ENCODE peak calls at places on chromosomes 5 and 9, in nine cellular contexts. One of them, this sample, is unnamed.

GRCh38 chr5:138466058-138466899 is 1.0 kb downstream of the EGR1 start:
- DNase-seq in transverse colon: peak
- DNase-seq in HepG2: peak
- DNase-seq in tibial nerve: peak
- DNase-seq in stomach: peak
- DNase-seq in H54: no peak
- DNase-seq in endothelial cell of umbilical vein: peak
- DNase-seq in sigmoid colon: no peak
- DNase-seq in IMR-90: peak
- DNase-seq in this sample: no peak

GRCh38 chr5:124420952-124421351 is 325.5 kb downstream of the ZNF608 start:
- DNase-seq in transverse colon: no peak
- DNase-seq in HepG2: no peak
- DNase-seq in tibial nerve: no peak
- DNase-seq in stomach: no peak
- DNase-seq in H54: no peak
- DNase-seq in endothelial cell of umbilical vein: no peak
- DNase-seq in sigmoid colon: no peak
- DNase-seq in IMR-90: no peak
- DNase-seq in this sample: no peak

GRCh38 chr5:111756701-111757581 is at the start of gene NREP:
- DNase-seq in transverse colon: peak
- DNase-seq in HepG2: peak
- DNase-seq in tibial nerve: peak
- DNase-seq in stomach: peak
- DNase-seq in H54: peak
- DNase-seq in endothelial cell of umbilical vein: peak
- DNase-seq in sigmoid colon: peak
- DNase-seq in IMR-90: peak
- DNase-seq in this sample: peak

GRCh38 chr5:66814146-66814991 is 218.2 kb downstream of the MAST4 start:
- DNase-seq in transverse colon: peak
- DNase-seq in HepG2: peak
- DNase-seq in tibial nerve: peak
- DNase-seq in stomach: no peak
- DNase-seq in H54: peak
- DNase-seq in endothelial cell of umbilical vein: peak
- DNase-seq in sigmoid colon: no peak
- DNase-seq in IMR-90: peak
- DNase-seq in this sample: no peak

GRCh38 chr5:33891731-33892418 is at the start of gene ADAMTS12:
- DNase-seq in transverse colon: peak
- DNase-seq in HepG2: no peak
- DNase-seq in tibial nerve: no peak
- DNase-seq in stomach: no peak
- DNase-seq in H54: peak
- DNase-seq in endothelial cell of umbilical vein: no peak
- DNase-seq in sigmoid colon: peak
- DNase-seq in IMR-90: peak
- DNase-seq in this sample: peak

GRCh38 chr9:76521244-76521673 is 62.3 kb downstream of the GCNT1 start:
- DNase-seq in transverse colon: no peak
- DNase-seq in HepG2: no peak
- DNase-seq in tibial nerve: no peak
- DNase-seq in stomach: no peak
- DNase-seq in H54: no peak
- DNase-seq in endothelial cell of umbilical vein: no peak
- DNase-seq in sigmoid colon: no peak
- DNase-seq in IMR-90: no peak
- DNase-seq in this sample: no peak

GRCh38 chr5:155046591-155046990 is 33.0 kb downstream of the KIF4B start:
- DNase-seq in transverse colon: no peak
- DNase-seq in HepG2: no peak
- DNase-seq in tibial nerve: no peak
- DNase-seq in stomach: no peak
- DNase-seq in H54: no peak
- DNase-seq in endothelial cell of umbilical vein: no peak
- DNase-seq in sigmoid colon: no peak
- DNase-seq in IMR-90: no peak
- DNase-seq in this sample: no peak

GRCh38 chr5:151924564-151925395 is at the start of gene GLRA1:
- DNase-seq in transverse colon: peak
- DNase-seq in HepG2: peak
- DNase-seq in tibial nerve: peak
- DNase-seq in stomach: peak
- DNase-seq in H54: peak
- DNase-seq in endothelial cell of umbilical vein: peak
- DNase-seq in sigmoid colon: no peak
- DNase-seq in IMR-90: peak
- DNase-seq in this sample: no peak

DNA sequence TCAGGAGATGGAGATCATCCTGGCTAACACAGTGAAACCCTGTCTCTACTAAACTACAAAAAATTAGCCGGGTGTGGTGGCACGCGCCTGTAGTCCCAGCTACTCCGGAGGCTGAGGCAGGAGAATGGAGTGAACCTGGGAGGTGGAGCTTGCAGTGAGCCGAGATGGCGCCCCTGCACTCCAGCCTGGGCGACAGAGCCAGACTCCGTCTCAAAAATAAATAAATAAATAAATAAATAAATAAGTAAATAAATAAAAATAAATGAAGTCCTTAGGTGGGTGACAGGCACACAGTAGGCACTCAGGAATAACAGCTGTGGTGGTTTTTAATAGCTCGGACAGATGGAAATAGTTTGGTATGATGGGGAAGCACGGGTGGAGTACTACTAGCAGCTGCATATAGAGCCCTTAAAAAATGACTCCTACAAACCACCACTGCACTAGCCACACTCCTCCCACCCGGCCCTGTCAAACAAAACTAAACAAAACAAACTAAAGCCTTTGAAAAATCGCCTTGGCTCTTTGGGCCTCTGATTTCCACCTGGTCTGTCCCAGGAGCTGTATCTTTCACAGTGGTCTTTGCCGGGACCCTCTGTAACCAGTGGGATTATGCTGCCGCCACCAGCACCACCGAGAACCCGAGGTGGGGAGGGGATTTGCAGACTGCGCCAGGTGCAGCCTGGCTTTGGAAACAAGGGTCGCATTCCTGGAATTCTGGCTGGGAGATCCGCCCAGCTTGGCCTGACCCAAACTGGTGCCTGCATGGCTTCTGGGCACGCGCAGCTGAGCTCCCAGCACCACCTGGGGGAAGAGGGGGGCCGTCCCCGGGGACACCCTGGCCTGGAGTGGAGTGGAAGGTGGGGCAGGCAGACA is 5.1 kb upstream of the WDR5 start:
- DNase-seq in transverse colon: peak
- DNase-seq in HepG2: peak
- DNase-seq in tibial nerve: peak
- DNase-seq in stomach: peak
- DNase-seq in H54: peak
- DNase-seq in endothelial cell of umbilical vein: no peak
- DNase-seq in sigmoid colon: no peak
- DNase-seq in IMR-90: peak
- DNase-seq in this sample: no peak
- TF ChIP-seq POLR2A in transverse colon: no peak
- TF ChIP-seq POLR2A in HepG2: no peak
- TF ChIP-seq POLR2A in tibial nerve: no peak
- TF ChIP-seq POLR2A in stomach: no peak
- TF ChIP-seq POLR2A in H54: no peak
- TF ChIP-seq POLR2A in endothelial cell of umbilical vein: no peak
- TF ChIP-seq POLR2A in sigmoid colon: no peak
- TF ChIP-seq POLR2A in IMR-90: no peak
- TF ChIP-seq POLR2A in this sample: no peak

GRCh38 chr9:14383815-14384214 is 69.9 kb upstream of the NFIB start:
- DNase-seq in transverse colon: no peak
- DNase-seq in HepG2: no peak
- DNase-seq in tibial nerve: no peak
- DNase-seq in stomach: no peak
- DNase-seq in H54: no peak
- DNase-seq in endothelial cell of umbilical vein: no peak
- DNase-seq in sigmoid colon: no peak
- DNase-seq in IMR-90: no peak
- DNase-seq in this sample: no peak

GRCh38 chr9:14389146-14389545 is 75.2 kb upstream of the NFIB start:
- DNase-seq in transverse colon: no peak
- DNase-seq in HepG2: no peak
- DNase-seq in tibial nerve: no peak
- DNase-seq in stomach: no peak
- DNase-seq in H54: no peak
- DNase-seq in endothelial cell of umbilical vein: no peak
- DNase-seq in sigmoid colon: no peak
- DNase-seq in IMR-90: no peak
- DNase-seq in this sample: no peak

GRCh38 chr9:14379280-14379679 is 65.3 kb upstream of the NFIB start:
- DNase-seq in transverse colon: no peak
- DNase-seq in HepG2: no peak
- DNase-seq in tibial nerve: no peak
- DNase-seq in stomach: no peak
- DNase-seq in H54: no peak
- DNase-seq in endothelial cell of umbilical vein: no peak
- DNase-seq in sigmoid colon: no peak
- DNase-seq in IMR-90: no peak
- DNase-seq in this sample: no peak

GRCh38 chr9:14380061-14380836 is 66.3 kb upstream of the NFIB start:
- DNase-seq in transverse colon: no peak
- DNase-seq in HepG2: no peak
- DNase-seq in tibial nerve: no peak
- DNase-seq in stomach: no peak
- DNase-seq in H54: no peak
- DNase-seq in endothelial cell of umbilical vein: peak
- DNase-seq in sigmoid colon: no peak
- DNase-seq in IMR-90: no peak
- DNase-seq in this sample: no peak

GRCh38 chr9:14383296-14383695 is 69.4 kb upstream of the NFIB start:
- DNase-seq in transverse colon: no peak
- DNase-seq in HepG2: no peak
- DNase-seq in tibial nerve: peak
- DNase-seq in stomach: no peak
- DNase-seq in H54: no peak
- DNase-seq in endothelial cell of umbilical vein: peak
- DNase-seq in sigmoid colon: no peak
- DNase-seq in IMR-90: no peak
- DNase-seq in this sample: no peak
- TF ChIP-seq POLR2A in transverse colon: no peak
- TF ChIP-seq POLR2A in HepG2: no peak
- TF ChIP-seq POLR2A in tibial nerve: no peak
- TF ChIP-seq POLR2A in stomach: no peak
- TF ChIP-seq POLR2A in H54: no peak
- TF ChIP-seq POLR2A in endothelial cell of umbilical vein: no peak
- TF ChIP-seq POLR2A in sigmoid colon: no peak
- TF ChIP-seq POLR2A in IMR-90: no peak
- TF ChIP-seq POLR2A in this sample: no peak

GRCh38 chr5:149961186-149961685 is 678 bp downstream of the SLC26A2 start:
- DNase-seq in transverse colon: no peak
- DNase-seq in HepG2: no peak
- DNase-seq in tibial nerve: no peak
- DNase-seq in stomach: no peak
- DNase-seq in H54: no peak
- DNase-seq in endothelial cell of umbilical vein: peak
- DNase-seq in sigmoid colon: no peak
- DNase-seq in IMR-90: no peak
- DNase-seq in this sample: no peak

GRCh38 chr5:149962601-149963300 is 2.2 kb downstream of the SLC26A2 start:
- DNase-seq in transverse colon: no peak
- DNase-seq in HepG2: no peak
- DNase-seq in tibial nerve: no peak
- DNase-seq in stomach: no peak
- DNase-seq in H54: no peak
- DNase-seq in endothelial cell of umbilical vein: no peak
- DNase-seq in sigmoid colon: no peak
- DNase-seq in IMR-90: no peak
- DNase-seq in this sample: no peak

GRCh38 chr5:149959406-149960236 is 937 bp upstream of the SLC26A2 start:
- DNase-seq in transverse colon: no peak
- DNase-seq in HepG2: no peak
- DNase-seq in tibial nerve: peak
- DNase-seq in stomach: no peak
- DNase-seq in H54: no peak
- DNase-seq in endothelial cell of umbilical vein: peak
- DNase-seq in sigmoid colon: no peak
- DNase-seq in IMR-90: peak
- DNase-seq in this sample: no peak

GRCh38 chr5:149962040-149962439 is 1.5 kb downstream of the SLC26A2 start:
- DNase-seq in transverse colon: no peak
- DNase-seq in HepG2: peak
- DNase-seq in tibial nerve: no peak
- DNase-seq in stomach: no peak
- DNase-seq in H54: no peak
- DNase-seq in endothelial cell of umbilical vein: peak
- DNase-seq in sigmoid colon: no peak
- DNase-seq in IMR-90: peak
- DNase-seq in this sample: no peak

GRCh38 chr5:149960272-149961185 is at the start of gene SLC26A2:
- DNase-seq in transverse colon: peak
- DNase-seq in HepG2: peak
- DNase-seq in tibial nerve: peak
- DNase-seq in stomach: peak
- DNase-seq in H54: peak
- DNase-seq in endothelial cell of umbilical vein: peak
- DNase-seq in sigmoid colon: peak
- DNase-seq in IMR-90: peak
- DNase-seq in this sample: peak
- TF ChIP-seq POLR2A in transverse colon: peak
- TF ChIP-seq POLR2A in HepG2: peak
- TF ChIP-seq POLR2A in tibial nerve: peak
- TF ChIP-seq POLR2A in stomach: peak
- TF ChIP-seq POLR2A in H54: peak
- TF ChIP-seq POLR2A in endothelial cell of umbilical vein: peak
- TF ChIP-seq POLR2A in sigmoid colon: peak
- TF ChIP-seq POLR2A in IMR-90: peak
- TF ChIP-seq POLR2A in this sample: peak

GRCh38 chr5:14662721-14663120 is 1.8 kb upstream of the OTULIN start:
- DNase-seq in transverse colon: no peak
- DNase-seq in HepG2: no peak
- DNase-seq in tibial nerve: no peak
- DNase-seq in stomach: no peak
- DNase-seq in H54: no peak
- DNase-seq in endothelial cell of umbilical vein: no peak
- DNase-seq in sigmoid colon: no peak
- DNase-seq in IMR-90: no peak
- DNase-seq in this sample: no peak

GRCh38 chr5:14663734-14664269 is 716 bp upstream of the OTULIN start:
- DNase-seq in transverse colon: peak
- DNase-seq in HepG2: no peak
- DNase-seq in tibial nerve: peak
- DNase-seq in stomach: no peak
- DNase-seq in H54: peak
- DNase-seq in endothelial cell of umbilical vein: no peak
- DNase-seq in sigmoid colon: no peak
- DNase-seq in IMR-90: no peak
- DNase-seq in this sample: no peak

GRCh38 chr5:14665949-14666741 is 1.6 kb downstream of the OTULIN start:
- DNase-seq in transverse colon: peak
- DNase-seq in HepG2: peak
- DNase-seq in tibial nerve: no peak
- DNase-seq in stomach: no peak
- DNase-seq in H54: no peak
- DNase-seq in endothelial cell of umbilical vein: peak
- DNase-seq in sigmoid colon: no peak
- DNase-seq in IMR-90: peak
- DNase-seq in this sample: no peak

GRCh38 chr5:14665110-14665822 is 748 bp downstream of the OTULIN start:
- DNase-seq in transverse colon: peak
- DNase-seq in HepG2: peak
- DNase-seq in tibial nerve: no peak
- DNase-seq in stomach: peak
- DNase-seq in H54: peak
- DNase-seq in endothelial cell of umbilical vein: peak
- DNase-seq in sigmoid colon: no peak
- DNase-seq in IMR-90: no peak
- DNase-seq in this sample: no peak

GRCh38 chr5:14664270-14665109 is at the start of gene OTULIN:
- DNase-seq in transverse colon: peak
- DNase-seq in HepG2: peak
- DNase-seq in tibial nerve: peak
- DNase-seq in stomach: peak
- DNase-seq in H54: peak
- DNase-seq in endothelial cell of umbilical vein: peak
- DNase-seq in sigmoid colon: peak
- DNase-seq in IMR-90: peak
- DNase-seq in this sample: peak
- TF ChIP-seq POLR2A in transverse colon: peak
- TF ChIP-seq POLR2A in HepG2: peak
- TF ChIP-seq POLR2A in tibial nerve: peak
- TF ChIP-seq POLR2A in stomach: peak
- TF ChIP-seq POLR2A in H54: peak
- TF ChIP-seq POLR2A in endothelial cell of umbilical vein: peak
- TF ChIP-seq POLR2A in sigmoid colon: peak
- TF ChIP-seq POLR2A in IMR-90: peak
- TF ChIP-seq POLR2A in this sample: peak

This sample was measured in suprapubic skin.